ENCODE peak calls at places on chromosome 22, in four cellular contexts. V is memory B cell; T is NCI-H2081; G is effector memory CD8-positive, alpha-beta T cell. E is an unnamed sample.
A peak's percentile ranks its signal among the peaks of the same experiment; 100 is the strongest.

GRCh38 chr22:16967453-16968217 is 40.4 kb downstream of the GAB4 start:
- DNase-seq in V (no peak), T (no peak), G (no peak), E (no peak)

GRCh38 chr22:46233231-46233630 is 16.9 kb downstream of the CDPF1 start:
- DNase-seq in V (no peak), T (no peak), G (no peak), E (peak; percentile 69)

GRCh38 chr22:30275625-30276024 is 9.0 kb upstream of the OSM start:
- DNase-seq in V (no peak), T (no peak), G (no peak), E (no peak)

GRCh38 chr22:46598737-46599424 is 21.3 kb upstream of the GRAMD4 start:
- DNase-seq in V (no peak), T (no peak), G (no peak), E (no peak)

GRCh38 chr22:41397143-41397811 is 15.5 kb downstream of the TEF start:
- DNase-seq in V (no peak), T (no peak), G (no peak), E (no peak)

GRCh38 chr22:27377501-27377900 is 424.1 kb downstream of the MN1 start:
- DNase-seq in V (no peak), T (peak; percentile 70), G (no peak), E (no peak)

GRCh38 chr22:39524089-39524752 is 3.9 kb downstream of the ATF4 start:
- DNase-seq in V (no peak), T (no peak), G (no peak), E (no peak)

GRCh38 chr22:50703726-50704509 is 31.3 kb downstream of the SHANK3 start:
- DNase-seq in V (no peak), T (no peak), G (no peak), E (no peak)

GRCh38 chr22:36411589-36412258 is 24.0 kb upstream of the MYH9 start:
- DNase-seq in V (no peak), T (peak; percentile 5), G (peak; percentile 25), E (no peak)

GRCh38 chr22:41096391-41096790 is 4.0 kb downstream of the EP300 start:
- DNase-seq in V (no peak), T (no peak), G (no peak), E (no peak)

GRCh38 chr22:19446603-19447387 is 716 bp downstream of the C22orf39 start:
- DNase-seq in V (no peak), T (no peak), G (no peak), E (no peak)

GRCh38 chr22:22720201-22720723 is 75.8 kb downstream of the GGTLC2 start:
- DNase-seq in V (peak; percentile 48), T (no peak), G (peak; percentile 54), E (peak; percentile 23)

GRCh38 chr22:35033635-35034296 is 32.2 kb upstream of the ISX start:
- DNase-seq in V (no peak), T (no peak), G (no peak), E (no peak)

GRCh38 chr22:49297286-49297870 is 530.3 kb downstream of the BRD1 start:
- DNase-seq in V (no peak), T (no peak), G (no peak), E (no peak)

GRCh38 chr22:23910496-23911190 is 16.5 kb downstream of the MIF start:
- DNase-seq in V (no peak), T (no peak), G (no peak), E (no peak)

GRCh38 chr22:19737846-19738663 is 14.7 kb downstream of the GP1BB start:
- DNase-seq in V (no peak), T (no peak), G (no peak), E (no peak)

GRCh38 chr22:46737976-46738641 is at the start of gene CERK:
- DNase-seq in V (no peak), T (peak; percentile 54), G (peak; percentile 57), E (peak; percentile 17)

GRCh38 chr22:31122532-31123291 is at the start of gene INPP5J:
- DNase-seq in V (no peak), T (peak; percentile 57), G (no peak), E (peak; percentile 14)

E was measured in NCI-H1694.